ENCODE peak calls at places on chromosome 2, in five cellular contexts. T is thoracic aorta, D is upper lobe of right lung, Z is AG04450, W is upper lobe of left lung. I is an unnamed sample.

GRCh38 chr2:219057709-219058540 is 2.8 kb downstream of the IHH start:
- DNase-seq in Z (no peak), T (no peak), W (peak), D (peak), I (peak)

GRCh38 chr2:34447097-34447496 is 848.0 kb upstream of the FAM98A start:
- DNase-seq in W (no peak), D (no peak), T (no peak), Z (no peak), I (no peak)

GRCh38 chr2:1728821-1729220 is 15.5 kb downstream of the PXDN start:
- DNase-seq in T (no peak), D (peak), W (peak), Z (no peak), I (peak)

GRCh38 chr2:152189622-152190495 is 14.3 kb upstream of the STAM2 start:
- DNase-seq in T (no peak), Z (peak), W (no peak), D (no peak), I (no peak)

GRCh38 chr2:105417789-105418475 is 19.1 kb upstream of the FHL2 start:
- DNase-seq in T (no peak), Z (no peak), D (no peak), W (no peak), I (no peak)

GRCh38 chr2:48341556-48342133 is 188.3 kb upstream of the STON1 start:
- DNase-seq in W (no peak), Z (no peak), D (no peak), T (no peak), I (no peak)

GRCh38 chr2:60283633-60284032 is 269.8 kb downstream of the BCL11A start:
- DNase-seq in Z (no peak), D (no peak), W (no peak), T (no peak), I (no peak)

GRCh38 chr2:195848119-195848899 is 191.3 kb downstream of the SLC39A10 start:
- DNase-seq in T (no peak), Z (no peak), D (no peak), W (peak), I (no peak)

GRCh38 chr2:240434728-240435456 is 571 bp upstream of the GPC1 start:
- DNase-seq in T (peak), Z (peak), W (peak), D (peak), I (peak)

GRCh38 chr2:127176371-127177311 is 43.5 kb downstream of the CYP27C1 start:
- DNase-seq in D (peak), T (no peak), W (no peak), Z (no peak), I (peak)

GRCh38 chr2:69043736-69044400 is 30.9 kb downstream of the ANTXR1 start:
- DNase-seq in Z (no peak), W (no peak), D (no peak), T (no peak), I (no peak)

GRCh38 chr2:26401739-26402541 is at the start of gene DRC1:
- DNase-seq in T (peak), D (peak), W (peak), Z (peak), I (no peak)

GRCh38 chr2:39385172-39385571 is 51.9 kb downstream of the MAP4K3 start:
- DNase-seq in W (no peak), Z (no peak), D (no peak), T (no peak), I (no peak)

GRCh38 chr2:66714651-66715050 is 279.7 kb downstream of the MEIS1 start:
- DNase-seq in T (no peak), W (no peak), Z (peak), D (no peak), I (no peak)

GRCh38 chr2:101139495-101139894 is 11.7 kb downstream of the TBC1D8 start:
- DNase-seq in D (no peak), T (no peak), Z (no peak), W (no peak), I (no peak)

GRCh38 chr2:203873921-203874631 is 6.5 kb downstream of the CTLA4 start:
- DNase-seq in T (no peak), Z (no peak), D (no peak), W (no peak), I (no peak)

GRCh38 chr2:109242654-109243331 is 113.8 kb downstream of the SH3RF3 start:
- DNase-seq in T (peak), W (no peak), D (peak), Z (peak), I (peak)

GRCh38 chr2:172153161-172153560 is 50.5 kb upstream of the DLX2 start:
- DNase-seq in T (no peak), W (no peak), D (no peak), Z (no peak), I (no peak)

GRCh38 chr2:38074775-38075435 is 1.0 kb downstream of the CYP1B1 start:
- DNase-seq in T (no peak), W (peak), Z (no peak), D (peak), I (no peak)
- H3K27ac ChIP-seq in T (no peak), W (peak), Z (no peak), D (peak), I (peak)

DNA sequence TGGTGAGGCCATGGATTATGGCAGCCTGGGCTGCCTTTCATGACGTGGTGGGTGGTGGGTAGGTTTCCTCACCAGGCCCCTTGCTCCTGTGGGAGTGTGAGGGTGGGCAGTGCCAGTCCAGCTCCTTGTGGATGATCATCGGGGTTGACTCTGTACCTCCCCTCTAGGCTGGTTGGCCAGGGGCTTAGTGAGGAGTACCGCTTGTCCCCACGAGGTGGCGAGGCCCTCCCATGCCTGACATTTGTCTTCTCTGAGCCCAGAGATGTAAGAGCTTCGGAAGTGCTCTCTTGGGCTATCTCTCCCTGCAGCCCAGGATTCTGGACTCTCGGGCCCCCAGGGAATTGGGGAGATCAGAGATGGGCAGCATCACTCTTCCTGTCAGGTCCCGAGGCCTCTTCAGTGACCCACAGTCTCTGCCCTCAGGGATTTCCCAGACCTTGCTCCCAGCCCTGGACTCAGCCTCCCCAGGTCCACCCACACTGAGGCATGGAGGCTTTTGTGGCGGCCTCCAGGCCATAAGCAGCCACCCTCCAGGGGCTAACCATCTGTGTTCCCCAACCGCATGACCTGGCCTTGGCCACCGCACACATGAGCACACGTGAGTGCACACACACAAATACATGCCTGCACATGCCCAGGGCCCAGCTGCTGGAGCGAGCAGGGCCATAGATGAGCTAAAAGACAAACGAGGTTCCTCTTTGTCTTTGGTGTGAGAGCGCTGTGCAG is 6.5 kb downstream of the SPR start:
- DNase-seq in D (no peak), Z (peak), W (peak), T (no peak), I (no peak)
- TF ChIP-seq CTCF in D (peak), Z (peak), W (no peak), T (peak), I (peak)

GRCh38 chr2:156320491-156320896 is 12.0 kb downstream of the NR4A2 start:
- DNase-seq in W (peak), Z (no peak), D (no peak), T (no peak), I (peak)
- H3K4me3 ChIP-seq in W (peak), Z (peak), D (peak), T (peak), I (peak)

GRCh38 chr2:171088057-171088834 is 72.4 kb downstream of the TLK1 start:
- DNase-seq in Z (no peak), W (no peak), D (no peak), T (no peak), I (no peak)
- H3K27ac ChIP-seq in Z (no peak), W (no peak), D (no peak), T (no peak), I (no peak)

GRCh38 chr2:202494856-202495604 is 118.9 kb downstream of the BMPR2 start:
- DNase-seq in T (no peak), W (peak), D (no peak), Z (no peak), I (no peak)
- TF ChIP-seq CTCF in T (no peak), W (no peak), D (no peak), Z (no peak), I (no peak)

DNA sequence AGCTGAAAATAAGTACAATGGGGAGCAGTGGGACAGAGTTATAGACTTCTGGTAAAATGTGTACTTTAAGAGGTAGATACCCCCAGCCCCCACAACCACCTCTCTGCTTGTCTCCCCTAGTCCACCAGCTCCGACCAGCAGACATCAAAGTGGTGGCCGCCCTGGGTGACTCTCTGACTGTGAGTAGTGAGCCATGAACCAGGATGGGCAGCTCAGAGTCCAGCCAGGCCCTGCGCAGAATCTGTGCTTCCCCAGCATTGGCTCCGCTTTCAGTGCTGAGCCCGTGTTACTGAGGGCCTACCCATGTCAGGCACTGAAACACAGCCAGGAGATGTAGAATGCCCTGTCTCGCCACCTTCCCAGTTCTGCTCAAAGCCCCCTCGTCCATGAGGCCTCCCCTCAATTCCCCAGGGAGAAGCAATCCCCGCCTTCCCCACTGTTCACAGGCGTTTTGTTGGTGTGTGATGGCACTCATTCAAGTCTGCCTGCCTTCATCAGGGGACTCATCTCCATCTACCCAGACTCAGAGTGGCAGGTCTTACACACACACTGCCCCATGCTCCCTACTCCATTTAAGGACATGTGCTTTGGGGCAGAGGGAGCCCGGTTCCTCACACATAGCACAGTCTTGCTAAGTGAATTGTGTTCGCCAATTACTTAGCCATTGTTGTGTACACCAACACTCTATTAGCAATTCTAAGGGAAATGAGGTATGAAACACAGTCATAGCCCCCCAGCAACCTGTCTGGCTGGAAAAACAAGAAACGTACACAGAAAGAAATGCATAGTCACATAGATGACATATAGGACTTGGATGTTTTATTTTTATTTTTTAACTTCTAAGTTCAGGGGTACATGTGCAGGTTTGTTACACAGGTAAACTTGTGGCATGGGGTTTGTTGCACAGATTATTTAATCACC is 122.6 kb downstream of the PLB1 start:
- DNase-seq in D (peak), W (no peak), Z (no peak), T (no peak), I (no peak)
- H3K4me3 ChIP-seq in D (no peak), W (no peak), Z (no peak), T (no peak), I (no peak)

DNA sequence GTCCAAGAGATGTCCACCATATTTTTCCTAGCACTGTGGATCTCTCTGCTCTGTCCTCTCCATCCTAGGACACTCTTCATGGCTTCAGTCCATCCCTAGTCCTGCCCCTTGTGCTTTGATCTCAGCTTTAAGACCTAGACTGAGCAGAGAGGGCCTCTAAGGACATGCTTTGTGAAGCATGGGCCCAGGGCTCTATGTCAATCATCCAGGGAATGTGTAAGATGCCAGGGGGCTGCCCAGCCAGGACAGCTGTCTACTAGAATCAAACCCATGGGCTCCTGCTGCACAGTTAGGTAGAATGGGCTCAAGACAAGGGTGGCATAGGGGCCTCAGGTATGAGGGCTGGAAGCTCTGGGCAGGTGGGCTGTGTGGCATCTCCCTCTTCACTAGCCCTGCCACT is 24.9 kb downstream of the TET3 start:
- DNase-seq in Z (no peak), W (no peak), T (no peak), D (no peak), I (no peak)
- H3K27ac ChIP-seq in Z (no peak), W (peak), T (no peak), D (no peak), I (no peak)

DNA sequence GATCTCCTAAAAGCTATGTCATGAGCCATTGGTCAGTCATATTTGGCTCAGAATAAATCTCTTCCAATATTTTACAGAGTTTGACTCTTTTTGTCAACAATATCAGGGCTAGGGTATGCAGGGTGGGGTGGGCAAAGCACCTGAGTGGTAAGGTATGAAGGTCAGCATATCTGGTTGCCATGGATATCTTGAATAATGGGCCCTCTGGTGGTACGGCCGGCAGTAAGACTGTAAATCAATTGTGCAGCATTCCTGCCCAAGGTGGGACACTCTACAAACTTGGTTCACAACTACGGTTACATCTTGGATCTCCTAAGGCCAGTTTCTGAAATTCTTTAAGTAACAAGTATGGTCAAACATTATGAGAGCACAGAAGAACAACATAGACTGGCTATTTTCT is 119.6 kb downstream of the SPOPL start:
- DNase-seq in W (no peak), Z (no peak), T (no peak), D (no peak), I (no peak)
- TF ChIP-seq CTCF in W (no peak), Z (no peak), T (no peak), D (no peak), I (no peak)